ENCODE peak calls at places on chromosomes 6 and 20, in six cellular contexts. J is A549, K is body of pancreas, H is pancreas, W is right atrium auricular region, X is Peyer's patch. L is an unnamed sample.

GRCh38 chr6:147067184-147067583 is 137.0 kb upstream of the STXBP5 start:
- DNase-seq in J (no peak), K (no peak), H (no peak), W (no peak), X (no peak), L (no peak)

GRCh38 chr6:73282876-73283275 is 19.9 kb upstream of the KHDC1 start:
- DNase-seq in J (no peak), K (no peak), H (no peak), W (no peak), X (no peak), L (peak; percentile 63)

GRCh38 chr6:85354761-85355618 is 94.9 kb upstream of the NT5E start:
- DNase-seq in J (peak; percentile 59), K (peak; percentile 74), H (peak; percentile 87), W (peak; percentile 92), X (peak; percentile 79), L (peak; percentile 54)

GRCh38 chr6:48184644-48185043 is 73.6 kb upstream of the PTCHD4 start:
- DNase-seq in J (no peak), K (no peak), H (no peak), W (no peak), X (no peak), L (no peak)

GRCh38 chr20:39066464-39066863 is 104.3 kb downstream of the DHX35 start:
- DNase-seq in J (no peak), K (no peak), H (no peak), W (no peak), X (no peak), L (no peak)

GRCh38 chr6:14439419-14439818 is 321.8 kb downstream of the CD83 start:
- DNase-seq in J (no peak), K (no peak), H (no peak), W (no peak), X (no peak), L (no peak)

GRCh38 chr20:12984863-12985262 is 23.9 kb upstream of the SPTLC3 start:
- DNase-seq in J (no peak), K (no peak), H (no peak), W (no peak), X (no peak), L (peak; percentile 56)

GRCh38 chr6:53359843-53360834 is 11.4 kb upstream of the ELOVL5 start:
- DNase-seq in J (peak; percentile 32), K (no peak), H (no peak), W (no peak), X (no peak), L (no peak)

GRCh38 chr20:54633903-54634302 is 158.5 kb downstream of the DOK5 start:
- DNase-seq in J (no peak), K (no peak), H (no peak), W (no peak), X (no peak), L (no peak)

GRCh38 chr6:4788953-4789584 is 12.9 kb downstream of the CDYL start:
- DNase-seq in J (no peak), K (no peak), H (no peak), W (no peak), X (no peak), L (no peak)

GRCh38 chr20:58693226-58694006 is 816 bp downstream of the NPEPL1 start:
- DNase-seq in J (peak; percentile 24), K (peak; percentile 28), H (peak; percentile 76), W (peak; percentile 58), X (peak; percentile 63), L (no peak)

GRCh38 chr20:5316188-5317158 is at the start of gene PROKR2:
- DNase-seq in J (no peak), K (no peak), H (peak; percentile 58), W (no peak), X (no peak), L (peak; percentile 10)

DNA sequence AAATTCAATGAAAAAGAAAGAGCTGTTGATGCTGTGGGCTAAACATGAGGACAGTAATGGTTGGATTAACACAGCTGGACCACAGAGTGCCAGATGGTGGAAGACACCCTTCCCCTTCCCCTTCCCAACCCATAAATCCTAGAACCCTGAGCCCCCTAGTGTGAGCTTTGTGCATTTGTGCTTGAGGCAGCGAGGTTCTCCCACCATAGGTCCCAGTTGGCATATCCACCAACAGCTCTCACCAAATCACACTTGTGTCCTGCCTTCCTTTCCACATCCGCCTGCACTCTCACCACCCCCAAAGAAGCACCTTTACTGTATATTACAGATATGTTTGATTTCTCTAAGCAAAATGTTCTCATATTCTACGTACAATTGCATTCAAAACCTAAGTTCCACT is 32.8 kb upstream of the HBS1L start:
- DNase-seq in J (peak; percentile 2), K (no peak), H (no peak), W (no peak), X (no peak), L (no peak)
- H3K4me1 ChIP-seq in J (no peaks in the 10 kb centered on the region), K (peaks cover 15% of the 10 kb centered on the region), H (no peaks in the 10 kb centered on the region), W (no peaks in the 10 kb centered on the region), X (no peaks in the 10 kb centered on the region), L (no peaks in the 10 kb centered on the region)

DNA sequence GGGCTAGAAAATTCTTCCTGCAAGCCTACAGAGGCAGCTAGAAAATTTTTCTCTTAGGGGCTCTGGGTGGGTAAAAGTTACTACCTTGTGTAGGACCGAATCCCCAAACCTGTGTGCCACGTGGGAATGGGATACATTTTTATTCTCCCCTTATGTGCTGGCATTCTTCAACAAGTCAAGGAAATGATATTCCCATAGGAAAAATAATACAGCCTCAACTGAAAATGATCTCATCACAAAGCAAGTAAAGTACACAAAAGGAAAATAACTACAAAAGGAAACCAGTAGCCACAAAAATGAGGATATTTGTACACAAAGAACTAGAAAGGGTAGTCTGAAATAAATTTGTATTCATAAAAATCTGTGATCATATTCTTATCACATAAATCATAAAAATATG is 298.1 kb downstream of the LAMA2 start:
- DNase-seq in J (no peak), K (no peak), H (no peak), W (no peak), X (no peak), L (no peak)
- TF ChIP-seq CTCF in J (no peak), K (no peak), H (no peak), W (no peak), X (no peak), L (no peak)

DNA sequence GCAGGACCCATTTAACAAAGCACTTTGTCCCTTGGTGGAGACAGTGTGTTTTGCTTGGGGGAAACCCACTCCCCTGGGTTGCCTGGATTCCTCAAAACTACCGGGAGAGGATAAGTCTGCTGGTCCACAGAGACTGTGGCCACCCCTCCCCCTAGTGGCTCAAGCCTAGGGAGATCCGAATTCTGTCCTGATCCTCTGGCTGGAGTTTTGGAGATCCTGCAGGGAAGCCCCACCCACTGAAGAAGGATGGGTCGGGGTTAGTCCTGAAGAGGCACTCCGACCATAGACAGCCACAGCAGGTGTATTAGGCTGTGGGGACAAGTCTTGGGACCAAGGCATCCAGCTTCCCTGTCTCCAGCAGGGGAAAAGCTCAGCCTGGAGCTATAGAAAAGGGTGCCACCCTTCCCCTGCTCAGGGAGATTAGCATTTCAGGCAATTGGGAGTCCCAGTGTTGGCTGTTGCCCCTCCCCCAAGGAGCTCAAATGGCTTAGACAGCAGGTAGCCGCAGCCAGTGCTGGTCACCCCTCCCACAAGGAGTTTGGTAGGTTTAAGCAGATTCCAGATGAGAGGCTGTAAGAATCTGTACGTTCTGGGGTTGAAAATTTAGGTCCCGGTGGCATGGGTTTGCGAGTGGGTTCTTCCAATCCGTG is 750.0 kb downstream of the TBC1D32 start:
- DNase-seq in J (no peak), K (no peak), H (no peak), W (no peak), X (no peak), L (no peak)
- H3K4me1 ChIP-seq in J (no peaks in the 10 kb centered on the region), K (no peaks in the 10 kb centered on the region), H (no peaks in the 10 kb centered on the region), W (no peaks in the 10 kb centered on the region), X (no peaks in the 10 kb centered on the region), L (no peaks in the 10 kb centered on the region)

GRCh38 chr6:113970808-113971676 is at the start of gene HDAC2:
- DNase-seq in J (peak; percentile 84), K (peak; percentile 85), H (peak; percentile 92), W (peak; percentile 78), X (peak; percentile 88), L (peak; percentile 75)
- TF ChIP-seq CTCF in J (no peak), K (peak; percentile 5), H (no peak), W (no peak), X (no peak), L (peak; percentile 40)